ENCODE peak calls at places on chromosomes 2 and 18, in nine cellular contexts. X is adrenal gland; I is mucosa of descending colon; P is activated CD4-positive, alpha-beta T cell treated with anti-CD3 and anti-CD28 coated beads, Interleukin-2, amount 10 ng/mL, durations not matched to agents 7 days and 5 days; B is body of pancreas; A is foreskin melanocyte; S is T-helper 2 cell; T is LoVo; K is posterior cingulate gyrus. O is an unnamed sample.

GRCh38 chr2:10043906-10044601 is 704 bp downstream of the KLF11 start:
- DNase-seq in I (peak), S (peak), B (peak), X (peak), T (peak), K (peak), A (peak), P (peak), O (peak)

GRCh38 chr2:215401896-215402379 is 33.9 kb downstream of the FN1 start:
- DNase-seq in P (no peak), I (no peak), T (no peak), B (no peak), A (peak), S (no peak), X (no peak), K (no peak), O (no peak)

GRCh38 chr18:48352051-48352755 is 57.0 kb downstream of the ZBTB7C start:
- DNase-seq in S (no peak), P (no peak), A (no peak), T (no peak), I (no peak), B (no peak), X (no peak), K (no peak), O (no peak)

GRCh38 chr18:60534539-60534938 is 162.0 kb upstream of the MC4R start:
- DNase-seq in I (no peak), P (no peak), B (no peak), A (no peak), K (no peak), T (no peak), S (no peak), X (no peak), O (no peak)

GRCh38 chr2:127743477-127744026 is 42.3 kb downstream of the SFT2D3 start:
- DNase-seq in I (no peak), K (no peak), S (no peak), T (no peak), X (no peak), A (no peak), B (no peak), P (no peak), O (no peak)

GRCh38 chr2:206201075-206201848 is 41.6 kb downstream of the EEF1B2 start:
- DNase-seq in I (no peak), S (no peak), X (no peak), K (no peak), A (no peak), P (no peak), B (no peak), T (no peak), O (no peak)

GRCh38 chr18:73270919-73271318 is 403.1 kb upstream of the NETO1 start:
- DNase-seq in B (no peak), A (no peak), P (no peak), I (no peak), S (no peak), K (no peak), X (no peak), T (no peak), O (no peak)

GRCh38 chr2:241314181-241314932 is 1.1 kb downstream of the HDLBP start:
- DNase-seq in B (no peak), X (peak), I (no peak), T (no peak), S (no peak), A (no peak), K (peak), P (no peak), O (peak)

GRCh38 chr18:79952996-79953559 is 1.6 kb upstream of the SLC66A2 start:
- DNase-seq in I (peak), S (no peak), K (peak), T (no peak), A (no peak), B (no peak), P (no peak), X (peak), O (no peak)

GRCh38 chr2:101063352-101063751 is 61.3 kb downstream of the RPL31 start:
- DNase-seq in S (no peak), I (no peak), A (peak), X (no peak), K (no peak), T (no peak), P (no peak), B (no peak), O (no peak)

GRCh38 chr2:143392358-143392757 is 263.1 kb downstream of the ARHGAP15 start:
- DNase-seq in S (no peak), T (no peak), B (no peak), I (no peak), P (no peak), K (no peak), X (no peak), A (no peak), O (no peak)

GRCh38 chr2:66387374-66387773 is 47.6 kb upstream of the MEIS1 start:
- DNase-seq in B (no peak), A (no peak), T (no peak), S (no peak), X (no peak), I (no peak), P (no peak), K (no peak), O (no peak)

GRCh38 chr2:156083707-156084494 is 248.6 kb downstream of the NR4A2 start:
- DNase-seq in I (peak), B (no peak), K (peak), S (no peak), X (no peak), T (peak), P (no peak), A (peak), O (no peak)

GRCh38 chr2:190627881-190628412 is 20.9 kb upstream of the NAB1 start:
- DNase-seq in S (no peak), P (peak), B (peak), X (no peak), T (no peak), K (peak), I (peak), A (no peak), O (no peak)

GRCh38 chr2:35846-36245 is 10.5 kb downstream of the FAM110C start:
- DNase-seq in P (no peak), I (peak), B (peak), K (no peak), T (peak), A (no peak), S (no peak), X (no peak), O (no peak)

GRCh38 chr2:52881606-52882005 is 886.0 kb upstream of the CHAC2 start:
- DNase-seq in S (no peak), I (no peak), A (no peak), P (no peak), B (no peak), T (peak), X (no peak), K (no peak), O (no peak)

GRCh38 chr2:149166958-149167810 is 128.7 kb downstream of the LYPD6B start:
- DNase-seq in A (no peak), B (no peak), P (peak), X (no peak), K (no peak), I (no peak), T (peak), S (peak), O (no peak)

GRCh38 chr2:120175000-120175581 is 48.1 kb downstream of the TMEM185B start:
- DNase-seq in T (peak), A (peak), P (peak), X (peak), B (peak), S (peak), K (no peak), I (no peak), O (peak)

GRCh38 chr2:127056631-127057370 is 50.2 kb downstream of the BIN1 start:
- DNase-seq in X (no peak), K (no peak), P (no peak), S (no peak), A (no peak), B (no peak), T (no peak), I (peak), O (no peak)

GRCh38 chr18:4586729-4587128 is 131.6 kb upstream of the DLGAP1 start:
- DNase-seq in S (no peak), A (peak), T (peak), K (no peak), B (no peak), X (no peak), I (no peak), P (no peak), O (no peak)

GRCh38 chr2:90069290-90069894 is 1377.9 kb downstream of the RPIA start:
- DNase-seq in I (no peak), K (peak), T (no peak), B (peak), A (peak), S (no peak), X (peak), P (no peak), O (no peak)

GRCh38 chr18:65751145-65752085 is 603 bp downstream of the CDH7 start:
- DNase-seq in S (no peak), I (no peak), A (no peak), T (no peak), K (peak), B (no peak), X (no peak), P (no peak), O (no peak)

GRCh38 chr18:79917351-79918088 is 33.9 kb downstream of the SLC66A2 start:
- DNase-seq in B (peak), S (no peak), A (no peak), T (no peak), K (peak), X (no peak), I (no peak), P (no peak), O (no peak)

GRCh38 chr18:55337908-55338521 is 250.0 kb downstream of the TCF4 start:
- DNase-seq in P (no peak), B (no peak), T (no peak), A (no peak), K (peak), S (no peak), I (no peak), X (peak), O (peak)

GRCh38 chr2:102187191-102188150 is 648 bp downstream of the IL1RL2 start:
- DNase-seq in S (peak), P (peak), I (peak), B (peak), X (peak), T (no peak), K (peak), A (peak), O (no peak)

GRCh38 chr2:95270541-95271081 is 3.6 kb upstream of the PROM2 start:
- DNase-seq in T (no peak), B (no peak), P (no peak), A (no peak), I (peak), K (peak), S (no peak), X (no peak), O (no peak)

GRCh38 chr2:216985658-216986141 is 125.8 kb upstream of the TNP1 start:
- DNase-seq in K (no peak), I (no peak), P (no peak), A (no peak), X (no peak), B (no peak), S (no peak), T (no peak), O (no peak)

GRCh38 chr2:191724015-191724414 is 46.1 kb downstream of the NABP1 start:
- DNase-seq in I (no peak), T (no peak), S (no peak), K (no peak), P (no peak), B (no peak), A (no peak), X (no peak), O (peak)

GRCh38 chr2:85797263-85797660 is 43.5 kb downstream of the ATOH8 start:
- DNase-seq in T (no peak), X (no peak), A (no peak), K (no peak), B (no peak), P (no peak), S (no peak), I (no peak), O (no peak)

GRCh38 chr2:104768694-104769093 is 85.2 kb upstream of the POU3F3 start:
- DNase-seq in B (no peak), K (no peak), I (no peak), S (no peak), P (no peak), T (no peak), X (no peak), A (no peak), O (no peak)

GRCh38 chr2:24875272-24875671 is 44.8 kb downstream of the ADCY3 start:
- DNase-seq in K (no peak), S (no peak), B (no peak), T (no peak), X (no peak), P (no peak), I (no peak), A (no peak), O (no peak)

GRCh38 chr2:60972889-60973656 is 44.4 kb upstream of the PEX13 start:
- DNase-seq in A (no peak), I (peak), B (no peak), K (no peak), X (no peak), T (no peak), S (no peak), P (no peak), O (no peak)

GRCh38 chr2:128446866-128447537 is 128.3 kb upstream of the HS6ST1 start:
- DNase-seq in K (peak), P (no peak), X (no peak), T (no peak), I (no peak), S (no peak), A (no peak), B (no peak), O (no peak)

GRCh38 chr2:26807788-26808460 is 22.1 kb downstream of the CENPA start:
- DNase-seq in S (no peak), I (no peak), K (no peak), P (no peak), T (no peak), X (no peak), B (no peak), A (no peak), O (no peak)

GRCh38 chr18:60090170-60090569 is 190.4 kb downstream of the PMAIP1 start:
- DNase-seq in B (no peak), P (no peak), X (no peak), I (no peak), A (no peak), S (no peak), K (no peak), T (no peak), O (no peak)

GRCh38 chr18:31291688-31292087 is 26.3 kb upstream of the DSG1 start:
- DNase-seq in A (no peak), T (no peak), K (no peak), X (no peak), P (no peak), I (no peak), S (no peak), B (no peak), O (no peak)

GRCh38 chr2:166179201-166179600 is 51.4 kb upstream of the SCN1A start:
- DNase-seq in P (no peak), K (no peak), I (no peak), S (no peak), X (no peak), T (no peak), A (no peak), B (no peak), O (no peak)

GRCh38 chr2:188975497-188976102 is 1.4 kb downstream of the COL3A1 start:
- DNase-seq in B (no peak), X (no peak), S (no peak), A (no peak), P (no peak), K (no peak), T (no peak), I (no peak), O (no peak)

GRCh38 chr2:37560241-37560848 is 111.1 kb downstream of the CDC42EP3 start:
- DNase-seq in B (no peak), A (no peak), T (no peak), I (no peak), P (no peak), K (no peak), X (no peak), S (no peak), O (no peak)

O was measured in naive B cell.